ENCODE peak calls at places on chromosomes 3 and 15, in ten cellular contexts. O is SJSA1; I is aorta; D is endodermal cell; P is breast epithelium; T is uterus; W is body of pancreas; Z is esophagus squamous epithelium; U is CD4-positive, CD25-positive, alpha-beta regulatory T cell; X is colonic mucosa. E is an unnamed sample.

GRCh38 chr3:172329070-172329469 is 119.2 kb downstream of the GHSR start:
- DNase-seq in O (no peak), I (no peak), D (peak; percentile 69), P (no peak), T (no peak), W (no peak), Z (no peak), U (no peak), X (no peak), E (no peak)

GRCh38 chr3:54600441-54601204 is 327.2 kb downstream of the LRTM1 start:
- DNase-seq in O (no peak), I (no peak), D (peak; percentile 53), P (no peak), T (no peak), W (no peak), Z (no peak), U (no peak), X (no peak), E (no peak)

GRCh38 chr3:71052725-71053124 is 530.8 kb downstream of the FOXP1 start:
- DNase-seq in O (no peak), I (no peak), D (no peak), P (no peak), T (no peak), W (no peak), Z (no peak), U (no peak), X (no peak), E (no peak)

GRCh38 chr15:99110581-99111320 is 5.9 kb downstream of the SYNM start:
- DNase-seq in O (no peak), I (peak; percentile 41), D (no peak), P (no peak), T (no peak), W (no peak), Z (no peak), U (peak; percentile 15), X (no peak), E (no peak)

GRCh38 chr15:77209221-77209620 is 138.3 kb upstream of the TSPAN3 start:
- DNase-seq in O (no peak), I (no peak), D (no peak), P (no peak), T (no peak), W (no peak), Z (no peak), U (no peak), X (no peak), E (no peak)

GRCh38 chr3:135382621-135383020 is 582.9 kb upstream of the PPP2R3A start:
- DNase-seq in O (no peak), I (no peak), D (no peak), P (no peak), T (no peak), W (no peak), Z (no peak), U (no peak), X (no peak), E (no peak)

GRCh38 chr3:101484805-101485620 is 28.0 kb downstream of the SENP7 start:
- DNase-seq in O (peak; percentile 66), I (no peak), D (peak; percentile 50), P (no peak), T (no peak), W (no peak), Z (no peak), U (no peak), X (no peak), E (no peak)

GRCh38 chr3:33047842-33048834 is 48.8 kb downstream of the GLB1 start:
- DNase-seq in O (no peak), I (no peak), D (no peak), P (no peak), T (no peak), W (no peak), Z (no peak), U (peak; percentile 95), X (no peak), E (peak; percentile 60)

GRCh38 chr3:99373088-99373875 is 265.1 kb upstream of the COL8A1 start:
- DNase-seq in O (no peak), I (no peak), D (no peak), P (no peak), T (no peak), W (no peak), Z (no peak), U (no peak), X (no peak), E (no peak)

GRCh38 chr3:136913168-136913567 is 44.6 kb upstream of the IL20RB start:
- DNase-seq in O (no peak), I (no peak), D (no peak), P (no peak), T (no peak), W (no peak), Z (no peak), U (no peak), X (no peak), E (no peak)

GRCh38 chr3:136910697-136911096 is 47.1 kb upstream of the IL20RB start:
- DNase-seq in O (no peak), I (no peak), D (no peak), P (no peak), T (no peak), W (no peak), Z (no peak), U (no peak), X (no peak), E (no peak)

GRCh38 chr3:136916200-136916599 is 41.6 kb upstream of the IL20RB start:
- DNase-seq in O (no peak), I (no peak), D (no peak), P (no peak), T (no peak), W (no peak), Z (no peak), U (no peak), X (no peak), E (no peak)

GRCh38 chr3:136919799-136920580 is 37.8 kb upstream of the IL20RB start:
- DNase-seq in O (no peak), I (no peak), D (no peak), P (no peak), T (no peak), W (no peak), Z (no peak), U (peak; percentile 84), X (no peak), E (no peak)

DNA sequence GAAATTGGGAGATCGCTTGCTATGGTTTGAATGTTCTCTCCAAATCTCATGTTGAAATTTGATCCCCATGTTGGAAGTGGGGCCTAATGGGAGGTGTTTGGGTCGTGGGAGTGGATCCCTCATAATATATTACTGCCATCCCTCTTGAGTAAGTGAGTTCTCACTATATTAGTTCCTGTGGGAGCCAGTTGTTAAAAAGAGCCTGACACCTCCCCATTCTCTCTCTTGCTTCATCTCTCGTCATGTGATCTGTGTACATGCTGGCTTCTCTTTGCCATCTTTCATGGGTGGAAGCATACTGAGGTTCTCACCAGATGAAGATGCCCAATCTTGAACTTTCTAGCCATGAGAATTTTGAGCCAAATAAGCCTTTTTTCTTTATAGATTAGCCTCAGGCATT is 43.0 kb upstream of the IL20RB start:
- DNase-seq in O (no peak), I (no peak), D (no peak), P (no peak), T (no peak), W (no peak), Z (no peak), U (no peak), X (no peak), E (no peak)
- H3K9me3 ChIP-seq in O (no peaks in the 10 kb centered on the region), I (no peaks in the 10 kb centered on the region), D (peaks cover 11% of the 10 kb centered on the region), P (peaks cover 17% of the 10 kb centered on the region), T (no peaks in the 10 kb centered on the region), W (no peaks in the 10 kb centered on the region), Z (peaks cover 4% of the 10 kb centered on the region), U (no peaks in the 10 kb centered on the region), X (no peaks in the 10 kb centered on the region), E (no peaks in the 10 kb centered on the region)

GRCh38 chr3:39178553-39178952 is 13.8 kb downstream of the XIRP1 start:
- DNase-seq in O (no peak), I (no peak), D (no peak), P (no peak), T (peak; percentile 15), W (no peak), Z (no peak), U (no peak), X (no peak), E (no peak)

GRCh38 chr3:39171860-39172259 is 18.5 kb upstream of the CSRNP1 start:
- DNase-seq in O (no peak), I (no peak), D (no peak), P (no peak), T (no peak), W (no peak), Z (no peak), U (no peak), X (no peak), E (no peak)

GRCh38 chr3:39177708-39178332 is 14.6 kb downstream of the XIRP1 start:
- DNase-seq in O (peak; percentile 56), I (peak; percentile 93), D (peak; percentile 92), P (peak; percentile 90), T (peak; percentile 93), W (peak; percentile 91), Z (peak; percentile 52), U (peak; percentile 93), X (peak; percentile 87), E (peak; percentile 47)

GRCh38 chr3:39180183-39180545 is 12.2 kb downstream of the XIRP1 start:
- DNase-seq in O (no peak), I (no peak), D (no peak), P (no peak), T (no peak), W (no peak), Z (no peak), U (no peak), X (no peak), E (no peak)

GRCh38 chr3:39176025-39176714 is 16.2 kb downstream of the XIRP1 start:
- DNase-seq in O (no peak), I (no peak), D (peak; percentile 42), P (no peak), T (no peak), W (no peak), Z (no peak), U (no peak), X (no peak), E (no peak)
- H3K27ac ChIP-seq in O (no peak overlapping the region), I (peak overlapping the region; percentile 82), D (no peak overlapping the region), P (peak overlapping the region; percentile 98), T (peak overlapping the region; percentile 84), W (peak overlapping the region; percentile 94), Z (peak overlapping the region; percentile 90), U (peak overlapping the region; percentile 24), X (no peak overlapping the region), E (peak overlapping the region; percentile 8)

GRCh38 chr3:112512320-112512719 is 13.0 kb upstream of the BTLA start:
- DNase-seq in O (no peak), I (no peak), D (no peak), P (no peak), T (no peak), W (no peak), Z (no peak), U (no peak), X (no peak), E (no peak)
- H3K9me3 ChIP-seq in O (no peaks in the 10 kb centered on the region), I (no peaks in the 10 kb centered on the region), D (peaks cover 50% of the 10 kb centered on the region), P (no peaks in the 10 kb centered on the region), T (no peaks in the 10 kb centered on the region), W (no peaks in the 10 kb centered on the region), Z (no peaks in the 10 kb centered on the region), U (no peaks in the 10 kb centered on the region), X (no peaks in the 10 kb centered on the region), E (no peaks in the 10 kb centered on the region)

GRCh38 chr15:70035719-70036077 is 62.0 kb downstream of the TLE3 start:
- DNase-seq in O (no peak), I (no peak), D (no peak), P (no peak), T (no peak), W (no peak), Z (no peak), U (no peak), X (no peak), E (no peak)
- H3K27ac ChIP-seq in O (no peak overlapping the region), I (no peak overlapping the region), D (no peak overlapping the region), P (no peak overlapping the region), T (no peak overlapping the region), W (no peak overlapping the region), Z (no peak overlapping the region), U (no peak overlapping the region), X (no peak overlapping the region), E (no peak overlapping the region)

E was measured in CD4-positive, alpha-beta T cell.